ENCODE peak calls at places on chromosomes 16 and 17, in five cellular contexts. G, M, N, R and S are unnamed samples.

GRCh38 chr16:89828870-89829629 is 775 bp downstream of the SPIRE2 start:
- DNase-seq in G (no peak), M (no peak), R (no peak), N (no peak), S (no peak)

GRCh38 chr17:32157225-32157624 is 14.9 kb downstream of the RHOT1 start:
- DNase-seq in R (no peak), M (no peak), N (no peak), G (no peak), S (no peak)

GRCh38 chr17:78242024-78242742 is 10.8 kb downstream of the TMEM235 start:
- DNase-seq in R (no peak), N (no peak), M (no peak), G (no peak), S (no peak)

GRCh38 chr17:83150369-83151055 is 71.1 kb downstream of the METRNL start:
- DNase-seq in R (no peak), N (no peak), M (no peak), G (no peak), S (no peak)

GRCh38 chr16:24088011-24088410 is 168.1 kb upstream of the CACNG3 start:
- DNase-seq in R (no peak), N (no peak), G (no peak), M (no peak), S (no peak)

GRCh38 chr16:78503501-78504110 is 404.2 kb downstream of the WWOX start:
- DNase-seq in G (no peak), R (peak), N (peak), M (peak), S (peak)

GRCh38 chr17:20955437-20956323 is 87.1 kb downstream of the USP22 start:
- DNase-seq in M (no peak), R (peak), N (no peak), G (no peak), S (no peak)

GRCh38 chr17:40533896-40534295 is 31.4 kb downstream of the CCR7 start:
- DNase-seq in R (no peak), M (no peak), G (no peak), N (no peak), S (no peak)

GRCh38 chr16:19517424-19518089 is 4.3 kb downstream of the GDE1 start:
- DNase-seq in N (no peak), M (no peak), R (no peak), G (no peak), S (no peak)

GRCh38 chr16:11076259-11077018 is 132.1 kb downstream of the CLEC16A start:
- DNase-seq in R (no peak), M (no peak), G (no peak), N (peak), S (no peak)

GRCh38 chr17:78952706-78953105 is 27.0 kb downstream of the LGALS3BP start:
- DNase-seq in G (no peak), R (no peak), N (no peak), M (no peak), S (no peak)

GRCh38 chr17:73932216-73932749 is 271.2 kb upstream of the RPL38 start:
- DNase-seq in N (no peak), M (no peak), G (no peak), R (no peak), S (no peak)

GRCh38 chr17:79991924-79992656 is 43.6 kb downstream of the TBC1D16 start:
- DNase-seq in N (peak), G (no peak), R (peak), M (peak), S (peak)

GRCh38 chr17:76000016-76000754 is 470 bp upstream of the CDK3 start:
- DNase-seq in G (no peak), N (peak), M (peak), R (peak), S (peak)

GRCh38 chr16:29029168-29029994 is 44.5 kb downstream of the LAT start:
- DNase-seq in G (peak), R (no peak), N (peak), M (no peak), S (peak)

DNA sequence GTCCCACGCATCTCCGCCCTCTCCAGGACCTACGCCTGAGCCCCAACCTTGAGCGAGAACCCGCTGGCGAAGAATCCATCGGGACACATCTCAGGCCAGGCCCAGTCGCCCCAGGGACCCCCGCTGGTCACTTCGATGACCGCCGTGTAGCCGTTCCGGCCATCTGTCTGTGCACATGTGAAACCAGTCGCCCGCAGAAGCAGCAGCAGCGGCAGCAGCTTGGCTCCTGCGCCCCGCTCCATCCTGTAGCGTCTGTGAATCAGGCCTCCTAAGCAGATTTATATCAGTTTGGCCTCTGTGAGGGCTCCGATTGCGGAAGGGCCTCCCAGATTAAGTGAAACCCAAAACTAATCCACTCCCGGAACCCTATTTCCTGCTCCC is at the start of gene VMO1:
- DNase-seq in G (no peak), N (peak), M (peak), R (no peak), S (no peak)
- TF ChIP-seq CTCF in G (no peak), N (no peak), M (no peak), R (no peak), S (no peak)

GRCh38 chr17:55527520-55528118 is 16.4 kb upstream of the SMIM36 start:
- DNase-seq in G (peak), N (peak), M (peak), R (peak), S (peak)

GRCh38 chr17:55530064-55530463 is 18.8 kb upstream of the SMIM36 start:
- DNase-seq in M (no peak), G (no peak), R (no peak), N (no peak), S (no peak)

GRCh38 chr17:55520402-55520801 is 9.2 kb upstream of the SMIM36 start:
- DNase-seq in R (no peak), N (no peak), G (no peak), M (no peak), S (no peak)

GRCh38 chr17:55521193-55521592 is 9.9 kb upstream of the SMIM36 start:
- DNase-seq in M (no peak), N (no peak), R (no peak), G (no peak), S (no peak)

GRCh38 chr17:55524440-55525220 is 13.4 kb upstream of the SMIM36 start:
- DNase-seq in M (no peak), G (no peak), R (no peak), N (no peak), S (no peak)
- TF ChIP-seq CTCF in M (no peak), G (no peak), R (no peak), N (no peak), S (no peak)

GRCh38 chr16:85897384-85897783 is 1.6 kb upstream of the IRF8 start:
- DNase-seq in M (no peak), N (no peak), G (no peak), R (no peak), S (no peak)
- TF ChIP-seq CTCF in M (no peak), N (no peak), G (no peak), R (no peak), S (no peak)

DNA sequence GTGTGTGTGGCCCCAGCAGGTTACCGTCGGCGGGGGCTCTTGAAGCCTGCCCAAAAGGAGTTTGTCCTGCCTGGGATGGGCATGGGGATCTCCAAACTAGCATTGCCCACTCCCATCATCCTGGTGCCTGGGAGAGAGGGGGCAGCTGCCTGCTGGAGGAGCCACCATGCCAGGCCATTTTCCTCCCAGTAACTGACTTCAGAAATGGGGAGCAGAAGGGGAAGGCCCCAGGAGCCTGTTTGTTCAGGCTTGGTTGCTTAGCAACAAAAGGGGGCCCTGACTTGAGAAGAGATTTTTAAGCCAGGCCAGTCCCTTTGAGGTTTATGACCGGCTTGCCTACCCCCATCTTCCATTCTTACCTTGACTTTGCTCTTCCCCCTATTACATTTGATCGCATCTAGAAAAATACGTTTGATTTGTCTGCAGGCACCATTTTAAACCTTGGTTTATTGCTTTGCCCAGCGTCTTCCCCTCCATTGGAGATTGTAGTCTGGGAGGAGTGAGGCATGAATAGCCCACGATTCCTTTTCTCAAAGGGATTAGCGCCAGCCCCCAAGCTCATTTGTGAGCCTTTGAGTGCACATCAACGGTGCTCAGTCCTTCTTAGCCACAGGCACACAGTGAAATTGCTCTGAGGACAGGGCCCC is 217.5 kb downstream of the CCDC182 start:
- DNase-seq in N (peak), R (no peak), G (no peak), M (no peak), S (no peak)
- TF ChIP-seq CTCF in N (no peak), R (no peak), G (no peak), M (no peak), S (no peak)

DNA sequence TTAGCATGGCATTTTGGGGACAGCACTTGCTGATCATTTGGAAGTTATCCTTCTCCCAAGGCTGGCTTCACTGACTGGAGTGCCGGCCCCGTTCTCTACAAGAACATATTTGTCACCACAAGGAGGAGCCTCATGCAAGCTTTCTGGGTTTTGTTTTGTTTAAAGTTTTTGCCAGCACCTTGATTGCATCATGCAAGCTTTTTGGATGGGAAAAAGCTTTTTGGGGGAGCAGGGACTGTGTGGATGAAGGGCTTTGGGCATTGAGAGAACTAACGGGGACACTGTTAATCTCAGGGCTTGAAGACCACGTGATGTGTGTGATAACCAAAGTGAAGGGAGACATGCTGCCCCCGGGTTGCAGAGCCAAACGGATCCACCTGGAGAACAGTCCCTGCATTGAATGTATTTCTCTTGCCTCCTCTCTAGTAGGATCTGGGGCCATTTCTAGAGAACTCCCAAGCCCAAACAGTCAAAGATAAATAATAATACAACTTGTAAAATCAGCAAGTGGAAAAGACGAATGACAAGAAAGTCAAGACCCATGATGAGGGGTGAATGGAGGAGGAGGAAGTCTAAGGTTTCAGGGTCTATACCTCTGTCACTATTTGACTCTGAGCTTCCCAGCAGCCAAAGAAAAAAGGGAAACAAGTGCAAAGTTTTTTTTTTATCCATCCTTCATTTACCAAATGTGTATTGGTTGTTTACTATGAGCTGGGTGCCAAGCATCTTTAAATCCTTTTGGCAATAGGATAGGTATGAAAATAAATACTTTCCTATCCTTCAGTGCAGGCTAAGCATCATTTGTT is 17.2 kb downstream of the TMEM114 start:
- DNase-seq in G (no peak), M (no peak), N (peak), R (no peak), S (no peak)
- TF ChIP-seq CTCF in G (peak), M (peak), N (peak), R (no peak), S (peak)

GRCh38 chr16:70383421-70383960 is 36.8 kb downstream of the DDX19A start:
- DNase-seq in R (no peak), G (no peak), N (no peak), M (no peak), S (no peak)

GRCh38 chr16:70381604-70382342 is 35.1 kb downstream of the DDX19A start:
- DNase-seq in R (no peak), N (no peak), M (no peak), G (no peak), S (no peak)

GRCh38 chr16:70380205-70380918 is 33.7 kb downstream of the DDX19A start:
- DNase-seq in M (peak), N (peak), R (peak), G (peak), S (peak)

GRCh38 chr16:70378869-70379493 is 32.3 kb downstream of the DDX19A start:
- DNase-seq in R (no peak), G (no peak), N (no peak), M (no peak), S (no peak)

DNA sequence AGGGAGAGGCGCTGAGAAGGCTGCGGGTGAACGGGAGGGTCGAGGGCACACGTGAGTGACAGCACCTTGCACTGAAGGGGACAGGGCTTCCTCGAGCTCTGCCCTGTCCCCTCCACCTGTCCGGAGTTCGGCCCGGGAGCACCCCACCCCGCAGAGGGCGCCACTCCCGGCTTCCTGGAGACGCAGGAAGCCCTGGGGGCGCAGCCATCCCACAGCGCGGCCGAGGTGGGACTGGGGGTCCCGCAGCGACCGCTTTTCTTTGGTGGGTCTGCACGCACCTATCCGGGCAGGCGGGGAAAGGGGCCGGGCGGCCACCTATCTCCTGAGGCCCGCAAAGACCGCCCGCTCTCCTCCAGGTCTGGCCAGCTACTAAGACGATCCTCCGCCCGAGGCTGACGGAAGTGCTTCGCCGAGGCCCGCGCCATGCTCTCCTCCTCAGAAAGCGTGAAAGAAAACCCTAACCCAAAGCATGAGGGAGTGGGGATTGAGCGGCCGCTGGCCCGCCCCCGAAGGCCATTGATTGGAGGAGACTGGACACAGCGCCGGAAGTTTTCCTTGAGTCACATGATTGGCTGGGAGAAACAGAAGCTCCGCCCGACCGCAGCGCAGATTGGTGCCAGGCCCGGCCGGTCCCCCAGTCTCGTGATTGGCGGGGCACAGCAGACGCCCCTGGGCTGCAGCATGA is 34.4 kb downstream of the DDX19A start:
- DNase-seq in G (peak), N (peak), M (peak), R (peak), S (peak)
- TF ChIP-seq CTCF in G (peak), N (peak), M (no peak), R (no peak), S (peak)

GRCh38 chr17:43767053-43767712 is 8.6 kb upstream of the SOST start:
- DNase-seq in R (no peak), G (no peak), M (no peak), N (no peak), S (no peak)

GRCh38 chr17:43768943-43769342 is 9.8 kb downstream of the DUSP3 start:
- DNase-seq in G (no peak), R (no peak), N (no peak), M (no peak), S (no peak)

GRCh38 chr17:43769426-43769825 is 9.4 kb downstream of the DUSP3 start:
- DNase-seq in G (no peak), R (no peak), N (no peak), M (no peak), S (no peak)

GRCh38 chr17:43767713-43768059 is 9.1 kb upstream of the SOST start:
- DNase-seq in R (no peak), N (no peak), M (no peak), G (no peak), S (no peak)

GRCh38 chr17:43768382-43768781 is 9.8 kb upstream of the SOST start:
- DNase-seq in R (no peak), G (no peak), M (peak), N (no peak), S (no peak)
- TF ChIP-seq CTCF in R (no peak), G (no peak), M (no peak), N (no peak), S (no peak)

DNA sequence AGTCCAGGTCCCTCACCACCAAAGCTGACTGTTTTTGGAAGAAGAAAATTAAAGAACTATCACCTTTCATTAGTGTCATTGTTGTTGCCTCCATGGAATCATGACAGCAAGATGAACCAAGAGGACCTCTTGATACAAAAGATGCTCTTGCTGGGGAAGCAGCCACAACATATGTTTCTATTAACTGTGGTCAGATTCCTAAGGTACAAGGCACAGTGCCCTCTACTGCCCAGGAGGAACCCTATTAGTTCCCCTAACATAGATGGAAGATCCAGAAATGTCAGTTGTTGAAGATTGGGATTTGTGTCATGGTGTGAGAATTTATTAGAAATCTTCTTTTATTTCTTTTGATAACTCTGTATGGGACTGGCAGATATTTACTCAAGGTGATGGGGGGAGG is 188.2 kb upstream of the ANKFN1 start:
- DNase-seq in G (no peak), M (no peak), N (no peak), R (no peak), S (no peak)
- TF ChIP-seq CTCF in G (no peak), M (no peak), N (no peak), R (no peak), S (peak)

GRCh38 chr17:5439446-5439764 is 450 bp upstream of the C1QBP start:
- DNase-seq in G (no peak), R (no peak), M (no peak), N (no peak), S (no peak)
- TF ChIP-seq CTCF in G (no peak), R (no peak), M (no peak), N (peak), S (no peak)

GRCh38 chr16:22318690-22319358 is 21.6 kb downstream of the POLR3E start:
- DNase-seq in M (peak), R (no peak), N (peak), G (no peak), S (peak)
- TF ChIP-seq CTCF in M (no peak), R (no peak), N (peak), G (peak), S (peak)